ENCODE peak calls at places on chromosomes 6 and 20, in four cellular contexts. O is SW480, C is HepG2, Q is activated T-cell treated with anti-CD3 and anti-CD28 coated beads for 1 hour. Y is an unnamed sample.

GRCh38 chr6:43910149-43910637 is 140.2 kb downstream of the VEGFA start:
- DNase-seq in O (no peak), C (no peak), Q (no peak), Y (no peak)

GRCh38 chr6:68777956-68778355 is 142.9 kb downstream of the ADGRB3 start:
- DNase-seq in O (no peak), C (no peak), Q (no peak), Y (no peak)

GRCh38 chr6:11537229-11538048 is at the start of gene TMEM170B:
- DNase-seq in O (peak; percentile 85), C (peak; percentile 91), Q (peak; percentile 95), Y (peak; percentile 97)

GRCh38 chr6:70839286-70840266 is 117.3 kb downstream of the B3GAT2 start:
- DNase-seq in O (no peak), C (peak; percentile 34), Q (no peak), Y (no peak)

GRCh38 chr6:111687652-111688051 is 82.0 kb upstream of the TRAF3IP2 start:
- DNase-seq in O (no peak), C (no peak), Q (no peak), Y (no peak)

GRCh38 chr20:22264917-22265316 is 319.5 kb downstream of the FOXA2 start:
- DNase-seq in O (no peak), C (no peak), Q (no peak), Y (no peak)

GRCh38 chr6:134373282-134373922 is 55.5 kb upstream of the SGK1 start:
- DNase-seq in O (no peak), C (no peak), Q (no peak), Y (no peak)

GRCh38 chr6:150549007-150549406 is 50.7 kb upstream of the PLEKHG1 start:
- DNase-seq in O (no peak), C (no peak), Q (no peak), Y (no peak)

GRCh38 chr20:20520776-20521175 is 152.9 kb downstream of the INSM1 start:
- DNase-seq in O (no peak), C (no peak), Q (no peak), Y (no peak)

GRCh38 chr6:160116411-160116810 is 5.2 kb upstream of the SLC22A1 start:
- DNase-seq in O (no peak), C (no peak), Q (no peak), Y (no peak)